ENCODE peak calls at places on chromosomes 6 and 20, in five cellular contexts. One of them, this sample, is unnamed. For H3K4me1, the result is how much of the 10 kb centered on the place peaks cover.

GRCh38 chr6:152112503-152113261 is 305.2 kb downstream of the ESR1 start:
- DNase-seq in spleen: peak
- DNase-seq in upper lobe of left lung: peak
- DNase-seq in GM23248: no peak
- DNase-seq in psoas muscle: peak
- DNase-seq in this sample: peak

GRCh38 chr6:15715851-15716250 is 53.0 kb upstream of the DTNBP1 start:
- DNase-seq in spleen: no peak
- DNase-seq in psoas muscle: no peak
- DNase-seq in upper lobe of left lung: no peak
- DNase-seq in GM23248: no peak
- DNase-seq in this sample: no peak

GRCh38 chr20:38473353-38473795 is 731 bp downstream of the RALGAPB start:
- DNase-seq in upper lobe of left lung: no peak
- DNase-seq in psoas muscle: no peak
- DNase-seq in GM23248: peak
- DNase-seq in spleen: no peak
- DNase-seq in this sample: no peak

GRCh38 chr6:33249732-33250625 is 21.7 kb downstream of the VPS52 start:
- DNase-seq in psoas muscle: no peak
- DNase-seq in GM23248: peak
- DNase-seq in upper lobe of left lung: no peak
- DNase-seq in spleen: peak
- DNase-seq in this sample: peak

GRCh38 chr20:41587956-41588355 is 30.2 kb downstream of the CHD6 start:
- DNase-seq in GM23248: peak
- DNase-seq in psoas muscle: no peak
- DNase-seq in upper lobe of left lung: no peak
- DNase-seq in spleen: no peak
- DNase-seq in this sample: no peak

GRCh38 chr20:438581-439469 is 23.5 kb downstream of the TBC1D20 start:
- DNase-seq in spleen: peak
- DNase-seq in psoas muscle: no peak
- DNase-seq in GM23248: no peak
- DNase-seq in upper lobe of left lung: no peak
- DNase-seq in this sample: no peak

GRCh38 chr6:162306616-162307015 is 420.9 kb downstream of the PRKN start:
- DNase-seq in upper lobe of left lung: no peak
- DNase-seq in psoas muscle: no peak
- DNase-seq in spleen: no peak
- DNase-seq in GM23248: no peak
- DNase-seq in this sample: no peak

GRCh38 chr6:104540743-104541142 is 319.0 kb downstream of the HACE1 start:
- DNase-seq in upper lobe of left lung: no peak
- DNase-seq in spleen: no peak
- DNase-seq in GM23248: peak
- DNase-seq in psoas muscle: no peak
- DNase-seq in this sample: no peak

GRCh38 chr20:36802326-36803223 is 29.0 kb upstream of the DSN1 start:
- DNase-seq in upper lobe of left lung: peak
- DNase-seq in psoas muscle: no peak
- DNase-seq in spleen: no peak
- DNase-seq in GM23248: peak
- DNase-seq in this sample: no peak

GRCh38 chr20:58888521-58889333 is 36.2 kb downstream of the GNAS start:
- DNase-seq in upper lobe of left lung: peak
- DNase-seq in spleen: peak
- DNase-seq in GM23248: peak
- DNase-seq in psoas muscle: peak
- DNase-seq in this sample: peak

GRCh38 chr6:54786154-54786553 is 60.4 kb upstream of the FAM83B start:
- DNase-seq in spleen: no peak
- DNase-seq in psoas muscle: no peak
- DNase-seq in GM23248: no peak
- DNase-seq in upper lobe of left lung: no peak
- DNase-seq in this sample: no peak

GRCh38 chr6:151199976-151200375 is 39.8 kb upstream of the AKAP12 start:
- DNase-seq in GM23248: no peak
- DNase-seq in spleen: no peak
- DNase-seq in upper lobe of left lung: no peak
- DNase-seq in psoas muscle: no peak
- DNase-seq in this sample: no peak

GRCh38 chr20:51695574-51696303 is 72.5 kb downstream of the ATP9A start:
- DNase-seq in GM23248: peak
- DNase-seq in upper lobe of left lung: no peak
- DNase-seq in psoas muscle: no peak
- DNase-seq in spleen: no peak
- DNase-seq in this sample: no peak

GRCh38 chr6:20978176-20978614 is 443.9 kb downstream of the CDKAL1 start:
- DNase-seq in psoas muscle: no peak
- DNase-seq in spleen: no peak
- DNase-seq in GM23248: peak
- DNase-seq in upper lobe of left lung: no peak
- DNase-seq in this sample: no peak

GRCh38 chr6:89433637-89434499 is 916 bp downstream of the ANKRD6 start:
- DNase-seq in spleen: peak
- DNase-seq in psoas muscle: peak
- DNase-seq in upper lobe of left lung: peak
- DNase-seq in GM23248: peak
- DNase-seq in this sample: peak

GRCh38 chr6:54847799-54848597 is 1.4 kb downstream of the FAM83B start:
- DNase-seq in GM23248: peak
- DNase-seq in spleen: peak
- DNase-seq in psoas muscle: no peak
- DNase-seq in upper lobe of left lung: no peak
- DNase-seq in this sample: no peak

GRCh38 chr6:84460491-84460890 is 233.0 kb upstream of the CEP162 start:
- DNase-seq in GM23248: no peak
- DNase-seq in spleen: no peak
- DNase-seq in psoas muscle: no peak
- DNase-seq in upper lobe of left lung: no peak
- DNase-seq in this sample: no peak

GRCh38 chr6:111739257-111739696 is 133.6 kb upstream of the TRAF3IP2 start:
- DNase-seq in psoas muscle: no peak
- DNase-seq in upper lobe of left lung: peak
- DNase-seq in GM23248: no peak
- DNase-seq in spleen: peak
- DNase-seq in this sample: no peak

GRCh38 chr6:111740506-111740905 is 132.7 kb downstream of the FYN start:
- DNase-seq in GM23248: no peak
- DNase-seq in psoas muscle: no peak
- DNase-seq in upper lobe of left lung: no peak
- DNase-seq in spleen: no peak
- DNase-seq in this sample: no peak

GRCh38 chr6:111738156-111738555 is 132.5 kb upstream of the TRAF3IP2 start:
- DNase-seq in spleen: no peak
- DNase-seq in upper lobe of left lung: no peak
- DNase-seq in GM23248: no peak
- DNase-seq in psoas muscle: no peak
- DNase-seq in this sample: no peak

GRCh38 chr6:111737065-111737521 is 131.4 kb upstream of the TRAF3IP2 start:
- DNase-seq in GM23248: peak
- DNase-seq in upper lobe of left lung: no peak
- DNase-seq in spleen: no peak
- DNase-seq in psoas muscle: no peak
- DNase-seq in this sample: no peak

GRCh38 chr6:111738631-111739030 is 133.0 kb upstream of the TRAF3IP2 start:
- DNase-seq in spleen: no peak
- DNase-seq in GM23248: no peak
- DNase-seq in psoas muscle: no peak
- DNase-seq in upper lobe of left lung: no peak
- DNase-seq in this sample: no peak
- H3K4me1 ChIP-seq in spleen: half or more
- H3K4me1 ChIP-seq in GM23248: under half
- H3K4me1 ChIP-seq in psoas muscle: under half
- H3K4me1 ChIP-seq in upper lobe of left lung: half or more
- H3K4me1 ChIP-seq in this sample: under half

GRCh38 chr20:45924391-45925261 is 9.9 kb upstream of the PCIF1 start:
- DNase-seq in psoas muscle: peak
- DNase-seq in upper lobe of left lung: no peak
- DNase-seq in spleen: no peak
- DNase-seq in GM23248: peak
- DNase-seq in this sample: peak

GRCh38 chr20:45925821-45926506 is 8.5 kb upstream of the PCIF1 start:
- DNase-seq in GM23248: no peak
- DNase-seq in psoas muscle: no peak
- DNase-seq in spleen: no peak
- DNase-seq in upper lobe of left lung: no peak
- DNase-seq in this sample: no peak

GRCh38 chr20:45921618-45922189 is 9.7 kb upstream of the PLTP start:
- DNase-seq in psoas muscle: no peak
- DNase-seq in GM23248: no peak
- DNase-seq in upper lobe of left lung: no peak
- DNase-seq in spleen: no peak
- DNase-seq in this sample: no peak

GRCh38 chr20:45927071-45927878 is 7.2 kb upstream of the PCIF1 start:
- DNase-seq in spleen: no peak
- DNase-seq in upper lobe of left lung: no peak
- DNase-seq in GM23248: no peak
- DNase-seq in psoas muscle: no peak
- DNase-seq in this sample: no peak

DNA sequence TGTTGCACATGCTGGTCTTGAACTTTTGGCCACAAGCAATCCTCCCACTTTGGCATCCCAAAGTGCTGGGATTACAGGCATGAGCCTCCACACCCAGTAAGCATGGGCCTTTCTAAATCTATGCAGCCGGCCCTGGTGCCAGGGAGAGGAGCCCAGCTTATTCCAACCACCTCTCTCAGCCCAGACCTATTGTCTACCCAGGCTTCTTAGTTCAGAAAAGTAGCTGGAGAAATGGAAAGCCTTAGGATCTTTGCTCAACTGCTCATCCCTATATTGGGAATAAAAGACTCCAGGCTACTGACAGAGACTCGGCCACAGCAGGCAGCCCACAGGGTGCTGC is 7.8 kb upstream of the PCIF1 start:
- DNase-seq in psoas muscle: no peak
- DNase-seq in upper lobe of left lung: no peak
- DNase-seq in spleen: no peak
- DNase-seq in GM23248: no peak
- DNase-seq in this sample: no peak
- H3K4me1 ChIP-seq in psoas muscle: under half
- H3K4me1 ChIP-seq in upper lobe of left lung: under half
- H3K4me1 ChIP-seq in spleen: under half
- H3K4me1 ChIP-seq in GM23248: under half
- H3K4me1 ChIP-seq in this sample: under half

GRCh38 chr6:43776115-43776798 is 6.2 kb downstream of the VEGFA start:
- DNase-seq in GM23248: no peak
- DNase-seq in upper lobe of left lung: no peak
- DNase-seq in spleen: peak
- DNase-seq in psoas muscle: no peak
- DNase-seq in this sample: no peak
- H3K4me1 ChIP-seq in GM23248: under half
- H3K4me1 ChIP-seq in upper lobe of left lung: half or more
- H3K4me1 ChIP-seq in spleen: under half
- H3K4me1 ChIP-seq in psoas muscle: half or more
- H3K4me1 ChIP-seq in this sample: under half

GRCh38 chr6:25665455-25665854 is 13.4 kb downstream of the SCGN start:
- DNase-seq in spleen: no peak
- DNase-seq in upper lobe of left lung: no peak
- DNase-seq in psoas muscle: no peak
- DNase-seq in GM23248: no peak
- DNase-seq in this sample: no peak
- H3K4me1 ChIP-seq in spleen: under half
- H3K4me1 ChIP-seq in upper lobe of left lung: under half
- H3K4me1 ChIP-seq in psoas muscle: under half
- H3K4me1 ChIP-seq in GM23248: under half
- H3K4me1 ChIP-seq in this sample: under half

GRCh38 chr6:61640463-61640862 is 645.6 kb downstream of the KHDRBS2 start:
- DNase-seq in GM23248: no peak
- DNase-seq in psoas muscle: no peak
- DNase-seq in spleen: no peak
- DNase-seq in upper lobe of left lung: no peak
- DNase-seq in this sample: no peak
- H3K4me1 ChIP-seq in GM23248: under half
- H3K4me1 ChIP-seq in psoas muscle: under half
- H3K4me1 ChIP-seq in spleen: under half
- H3K4me1 ChIP-seq in upper lobe of left lung: under half
- H3K4me1 ChIP-seq in this sample: under half

GRCh38 chr6:10585232-10585887 is 64.2 kb downstream of the GCNT2 start:
- DNase-seq in GM23248: no peak
- DNase-seq in upper lobe of left lung: no peak
- DNase-seq in spleen: no peak
- DNase-seq in psoas muscle: no peak
- DNase-seq in this sample: no peak
- H3K4me1 ChIP-seq in GM23248: under half
- H3K4me1 ChIP-seq in upper lobe of left lung: under half
- H3K4me1 ChIP-seq in spleen: under half
- H3K4me1 ChIP-seq in psoas muscle: under half
- H3K4me1 ChIP-seq in this sample: under half

GRCh38 chr6:106730264-106730663 is 100.9 kb downstream of the QRSL1 start:
- DNase-seq in spleen: no peak
- DNase-seq in upper lobe of left lung: no peak
- DNase-seq in GM23248: no peak
- DNase-seq in psoas muscle: no peak
- DNase-seq in this sample: no peak
- H3K4me1 ChIP-seq in spleen: under half
- H3K4me1 ChIP-seq in upper lobe of left lung: under half
- H3K4me1 ChIP-seq in GM23248: under half
- H3K4me1 ChIP-seq in psoas muscle: under half
- H3K4me1 ChIP-seq in this sample: under half

DNA sequence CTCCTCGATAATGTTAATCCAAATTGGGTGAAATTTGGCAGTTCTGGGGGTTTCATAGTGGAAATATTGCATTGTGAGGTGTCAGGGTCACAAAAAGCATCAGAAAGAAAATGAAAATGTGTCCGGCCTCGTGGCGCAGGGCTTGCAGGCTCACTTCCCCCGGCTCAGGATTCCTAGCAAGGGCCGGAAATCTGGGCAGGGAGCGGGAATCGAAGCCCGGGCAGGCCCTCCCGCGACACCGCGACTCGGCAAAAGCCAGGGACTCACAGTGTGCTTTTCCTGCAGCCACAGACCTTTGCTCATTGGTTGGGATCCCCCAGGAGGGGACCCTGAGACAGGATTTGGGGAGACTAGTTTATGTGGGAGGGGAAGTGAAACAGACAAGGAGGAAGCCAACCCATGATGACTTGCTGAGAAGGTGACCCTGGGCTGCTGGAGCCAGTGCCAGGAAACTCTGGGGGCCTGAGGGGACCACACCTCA is 847 bp upstream of the CD93 start:
- DNase-seq in upper lobe of left lung: peak
- DNase-seq in psoas muscle: peak
- DNase-seq in GM23248: no peak
- DNase-seq in spleen: peak
- DNase-seq in this sample: no peak
- H3K4me1 ChIP-seq in upper lobe of left lung: half or more
- H3K4me1 ChIP-seq in psoas muscle: under half
- H3K4me1 ChIP-seq in GM23248: under half
- H3K4me1 ChIP-seq in spleen: half or more
- H3K4me1 ChIP-seq in this sample: under half